ENCODE peak calls at places on chromosomes 16 and 17, in six cellular contexts. F is GM20000, I is esophagus squamous epithelium, Y is cardiac muscle cell, W is suprapubic skin, Q is AG04449. R is an unnamed sample.

GRCh38 chr17:77473615-77474226 is 333.0 kb downstream of the SEC14L1 start:
- DNase-seq in F (no peak), I (no peak), Y (no peak), W (no peak), Q (no peak), R (no peak)

GRCh38 chr17:6231886-6232767 is 161.9 kb downstream of the WSCD1 start:
- DNase-seq in F (no peak), I (no peak), Y (peak; percentile 2), W (no peak), Q (no peak), R (no peak)

GRCh38 chr17:67629963-67630320 is 87.8 kb upstream of the NOL11 start:
- DNase-seq in F (peak; percentile 29), I (no peak), Y (peak; percentile 75), W (no peak), Q (peak; percentile 26), R (no peak)

GRCh38 chr16:27364493-27365141 is 37.4 kb upstream of the IL21R start:
- DNase-seq in F (no peak), I (no peak), Y (no peak), W (no peak), Q (no peak), R (peak; percentile 62)

GRCh38 chr17:82241926-82242697 is 13.3 kb downstream of the SLC16A3 start:
- DNase-seq in F (peak; percentile 52), I (no peak), Y (peak; percentile 67), W (peak; percentile 71), Q (no peak), R (no peak)

GRCh38 chr16:50674831-50675230 is 6.3 kb downstream of the SNX20 start:
- DNase-seq in F (no peak), I (no peak), Y (no peak), W (no peak), Q (no peak), R (no peak)

GRCh38 chr17:17741346-17742023 is 60.2 kb downstream of the RAI1 start:
- DNase-seq in F (no peak), I (no peak), Y (no peak), W (no peak), Q (no peak), R (no peak)

GRCh38 chr17:49148171-49148570 is 15.6 kb downstream of the B4GALNT2 start:
- DNase-seq in F (no peak), I (no peak), Y (no peak), W (no peak), Q (no peak), R (no peak)

GRCh38 chr17:41211845-41212466 is 14.5 kb upstream of the KRTAP9-2 start:
- DNase-seq in F (no peak), I (no peak), Y (no peak), W (no peak), Q (peak; percentile 7), R (no peak)

GRCh38 chr17:57342141-57342540 is 85.8 kb downstream of the MSI2 start:
- DNase-seq in F (no peak), I (no peak), Y (no peak), W (no peak), Q (no peak), R (no peak)

GRCh38 chr16:2954228-2954627 is 9.8 kb upstream of the KREMEN2 start:
- DNase-seq in F (no peak), I (no peak), Y (no peak), W (no peak), Q (no peak), R (no peak)

GRCh38 chr16:27233731-27234130 is 30.4 kb downstream of the KDM8 start:
- DNase-seq in F (no peak), I (no peak), Y (no peak), W (no peak), Q (no peak), R (no peak)

GRCh38 chr17:37706446-37706845 is 38.4 kb downstream of the HNF1B start:
- DNase-seq in F (no peak), I (no peak), Y (no peak), W (no peak), Q (no peak), R (no peak)

GRCh38 chr16:7449808-7450207 is 117.2 kb downstream of the RBFOX1 start:
- DNase-seq in F (no peak), I (no peak), Y (no peak), W (no peak), Q (no peak), R (no peak)

GRCh38 chr16:65789148-65789545 is 577.3 kb upstream of the CDH5 start:
- DNase-seq in F (no peak), I (no peak), Y (no peak), W (no peak), Q (no peak), R (no peak)

GRCh38 chr17:39239640-39240314 is 14.0 kb upstream of the STAC2 start:
- DNase-seq in F (peak; percentile 70), I (no peak), Y (no peak), W (no peak), Q (no peak), R (peak; percentile 78)

GRCh38 chr16:48076455-48077012 is 79.3 kb downstream of the ABCC12 start:
- DNase-seq in F (no peak), I (no peak), Y (no peak), W (no peak), Q (no peak), R (no peak)

GRCh38 chr17:37358098-37358829 is 17.5 kb upstream of the C17orf78 start:
- DNase-seq in F (peak; percentile 63), I (no peak), Y (peak; percentile 59), W (peak; percentile 75), Q (no peak), R (peak; percentile 43)

GRCh38 chr16:15961060-15961511 is 11.7 kb downstream of the ABCC1 start:
- DNase-seq in F (peak; percentile 78), I (no peak), Y (no peak), W (no peak), Q (no peak), R (no peak)

GRCh38 chr16:23434380-23434779 is 18.6 kb downstream of the COG7 start:
- DNase-seq in F (peak; percentile 76), I (no peak), Y (peak; percentile 84), W (no peak), Q (no peak), R (no peak)

GRCh38 chr17:31397256-31397939 is 5.9 kb downstream of the RAB11FIP4 start:
- DNase-seq in F (no peak), I (no peak), Y (no peak), W (peak; percentile 51), Q (no peak), R (no peak)

GRCh38 chr17:41734139-41734948 is at the start of gene HAP1:
- DNase-seq in F (no peak), I (no peak), Y (peak; percentile 31), W (no peak), Q (no peak), R (peak; percentile 27)

GRCh38 chr16:72198021-72198420 is 26.1 kb upstream of the PMFBP1 start:
- DNase-seq in F (no peak), I (no peak), Y (peak; percentile 93), W (no peak), Q (peak; percentile 49), R (no peak)

GRCh38 chr17:8877984-8878383 is 10.5 kb upstream of the PIK3R6 start:
- DNase-seq in F (no peak), I (no peak), Y (no peak), W (no peak), Q (no peak), R (no peak)

GRCh38 chr16:68234188-68235104 is 1.5 kb downstream of the ESRP2 start:
- DNase-seq in F (no peak), I (no peak), Y (no peak), W (no peak), Q (no peak), R (peak; percentile 99)

GRCh38 chr16:68235882-68236803 is at the start of gene ESRP2:
- DNase-seq in F (peak; percentile 82), I (no peak), Y (no peak), W (peak; percentile 83), Q (no peak), R (peak; percentile 94)

GRCh38 chr16:68236804-68237242 is 896 bp upstream of the ESRP2 start:
- DNase-seq in F (peak; percentile 61), I (no peak), Y (no peak), W (no peak), Q (no peak), R (no peak)

GRCh38 chr16:68233835-68234187 is 2.1 kb downstream of the ESRP2 start:
- DNase-seq in F (no peak), I (no peak), Y (no peak), W (no peak), Q (no peak), R (no peak)

DNA sequence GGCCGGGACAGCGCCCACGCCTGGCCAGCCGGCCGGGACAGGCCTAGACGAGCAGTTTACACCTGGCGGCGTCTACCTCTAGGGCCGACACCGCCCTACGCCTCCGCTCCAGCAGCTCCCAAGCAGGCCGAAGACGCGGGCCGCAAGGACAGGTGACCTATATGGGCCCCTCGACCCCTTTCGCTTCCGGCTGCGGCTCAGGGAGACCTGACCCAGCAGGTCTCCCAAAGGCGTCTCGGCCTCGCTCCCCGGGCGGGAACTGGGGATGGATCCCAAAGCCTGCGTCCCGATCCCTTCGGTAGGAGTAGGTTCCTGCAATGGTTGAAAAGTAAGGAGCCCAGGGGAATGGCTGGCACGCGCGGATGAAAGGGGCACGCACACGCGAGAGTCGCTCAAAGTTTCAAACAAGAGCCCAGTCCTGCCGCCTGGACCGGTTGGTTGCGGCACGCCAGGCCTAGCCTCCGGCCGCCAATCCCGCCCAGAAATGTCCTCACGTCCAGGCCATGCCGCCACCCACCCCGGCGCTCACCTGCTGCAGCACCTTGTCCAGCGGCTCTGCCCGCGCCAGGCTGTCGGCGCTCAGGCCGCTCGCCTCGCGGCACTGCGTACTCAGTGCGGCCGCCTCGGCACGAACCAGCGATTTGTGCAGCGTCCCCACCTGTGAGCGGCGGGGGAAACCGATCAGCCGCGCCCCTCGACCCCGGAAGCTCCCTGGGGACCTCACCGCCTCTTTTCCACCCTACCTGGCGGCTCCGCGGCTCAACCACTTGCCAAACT is 634 bp downstream of the ESRP2 start:
- DNase-seq in F (no peak), I (no peak), Y (no peak), W (no peak), Q (no peak), R (peak; percentile 69)
- TF ChIP-seq CTCF in F (no peak), I (no peak), Y (peak; percentile 17), W (no peak), Q (no peak), R (no peak)

GRCh38 chr16:67187175-67187900 is 2.6 kb downstream of the EXOC3L1 start:
- DNase-seq in F (no peak), I (no peak), Y (no peak), W (no peak), Q (no peak), R (no peak)
- TF ChIP-seq CTCF in F (no peak), I (no peak), Y (no peak), W (no peak), Q (no peak), R (no peak)

DNA sequence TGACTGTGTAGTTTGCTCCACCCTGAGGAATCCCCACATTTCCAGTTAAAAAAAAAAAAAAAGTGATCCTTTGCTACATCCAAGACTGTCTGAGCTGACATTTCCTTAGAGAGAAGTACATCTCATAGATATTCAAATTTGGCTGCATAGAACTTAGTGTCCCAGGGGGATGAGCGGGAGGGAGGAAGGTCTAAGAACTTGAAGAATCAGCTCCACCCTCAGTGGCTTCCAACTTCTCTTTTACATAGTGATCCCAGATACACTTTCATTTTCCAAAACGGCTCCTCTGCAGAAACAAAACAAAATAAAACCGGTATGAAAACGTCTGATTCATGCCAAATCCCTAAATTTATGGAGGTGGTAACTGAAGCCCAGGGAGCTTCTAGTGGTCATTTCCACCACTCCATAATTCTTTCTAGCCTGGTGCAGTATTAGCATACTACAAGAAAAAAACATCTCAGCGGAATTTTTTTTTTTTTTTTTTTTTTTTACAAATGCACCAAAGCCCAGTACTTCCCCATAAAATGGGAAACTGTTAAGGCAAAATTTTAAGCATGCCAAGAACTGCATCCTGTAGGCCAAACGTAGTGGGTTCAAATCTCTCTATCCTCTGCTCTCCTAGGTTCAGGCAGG is 29.4 kb downstream of the MAF start:
- DNase-seq in F (no peak), I (no peak), Y (no peak), W (no peak), Q (no peak), R (no peak)
- TF ChIP-seq CTCF in F (no peak), I (no peak), Y (no peak), W (no peak), Q (no peak), R (no peak)

GRCh38 chr16:1333149-1333812 is at the start of gene BAIAP3:
- DNase-seq in F (peak; percentile 89), I (no peak), Y (peak; percentile 25), W (no peak), Q (no peak), R (peak; percentile 59)
- TF ChIP-seq CTCF in F (no peak), I (no peak), Y (no peak), W (no peak), Q (no peak), R (no peak)